ENCODE peak calls at places on chromosome 14, in seven cellular contexts. N, A, Q, J, Y, F and P are unnamed samples.

GRCh38 chr14:66508846-66509621 is 1.1 kb downstream of the GPHN start:
- DNase-seq in F (peak), Y (peak), Q (no peak), A (peak), J (peak), N (peak), P (peak)

GRCh38 chr14:78606111-78606510 is 435.9 kb downstream of the NRXN3 start:
- DNase-seq in N (peak), Y (no peak), A (no peak), J (no peak), F (no peak), Q (peak), P (peak)

GRCh38 chr14:70882771-70883492 is 24.3 kb upstream of the PCNX1 start:
- DNase-seq in Y (no peak), J (no peak), A (no peak), Q (peak), F (no peak), N (peak), P (peak)

GRCh38 chr14:70002589-70003240 is 123.5 kb downstream of the SMOC1 start:
- DNase-seq in J (no peak), F (no peak), Y (no peak), Q (no peak), N (no peak), A (no peak), P (peak)

GRCh38 chr14:52974406-52974805 is 23.6 kb upstream of the FERMT2 start:
- DNase-seq in N (no peak), F (no peak), Q (no peak), J (no peak), A (no peak), Y (no peak), P (peak)

GRCh38 chr14:23931705-23932314 is 21.8 kb upstream of the DHRS4 start:
- DNase-seq in N (no peak), J (no peak), A (no peak), Q (no peak), F (no peak), Y (no peak), P (no peak)

GRCh38 chr14:99273724-99274345 is 1.8 kb upstream of the BCL11B start:
- DNase-seq in A (no peak), Q (no peak), Y (no peak), N (no peak), F (no peak), J (no peak), P (no peak)

GRCh38 chr14:54252072-54252730 is 144.6 kb upstream of the CDKN3 start:
- DNase-seq in J (no peak), F (peak), N (peak), Q (peak), A (no peak), Y (no peak), P (peak)

GRCh38 chr14:32620303-32620702 is 291.2 kb downstream of the AKAP6 start:
- DNase-seq in J (no peak), A (no peak), Q (peak), F (no peak), N (peak), Y (no peak), P (peak)

GRCh38 chr14:103284574-103285467 is 49.2 kb upstream of the EIF5 start:
- DNase-seq in F (peak), N (peak), Y (no peak), J (no peak), Q (peak), A (no peak), P (peak)

GRCh38 chr14:43539210-43539609 is 967.9 kb downstream of the FSCB start:
- DNase-seq in Y (peak), J (no peak), A (no peak), Q (no peak), F (peak), N (no peak), P (peak)

GRCh38 chr14:69441948-69442347 is 42.6 kb upstream of the PLEKHD1 start:
- DNase-seq in A (no peak), Q (no peak), F (no peak), N (peak), Y (no peak), J (no peak), P (peak)

GRCh38 chr14:55767291-55767690 is 187.3 kb downstream of the KTN1 start:
- DNase-seq in Y (no peak), J (no peak), A (no peak), F (no peak), Q (no peak), N (no peak), P (peak)

GRCh38 chr14:55760801-55761200 is 180.8 kb downstream of the KTN1 start:
- DNase-seq in N (no peak), Q (no peak), A (no peak), J (no peak), F (no peak), Y (no peak), P (no peak)

GRCh38 chr14:55764784-55765183 is 184.8 kb downstream of the KTN1 start:
- DNase-seq in J (no peak), N (no peak), Y (no peak), A (no peak), F (no peak), Q (no peak), P (no peak)

GRCh38 chr14:55762595-55763232 is 182.7 kb downstream of the KTN1 start:
- DNase-seq in F (no peak), J (no peak), A (no peak), Y (no peak), N (no peak), Q (no peak), P (no peak)

DNA sequence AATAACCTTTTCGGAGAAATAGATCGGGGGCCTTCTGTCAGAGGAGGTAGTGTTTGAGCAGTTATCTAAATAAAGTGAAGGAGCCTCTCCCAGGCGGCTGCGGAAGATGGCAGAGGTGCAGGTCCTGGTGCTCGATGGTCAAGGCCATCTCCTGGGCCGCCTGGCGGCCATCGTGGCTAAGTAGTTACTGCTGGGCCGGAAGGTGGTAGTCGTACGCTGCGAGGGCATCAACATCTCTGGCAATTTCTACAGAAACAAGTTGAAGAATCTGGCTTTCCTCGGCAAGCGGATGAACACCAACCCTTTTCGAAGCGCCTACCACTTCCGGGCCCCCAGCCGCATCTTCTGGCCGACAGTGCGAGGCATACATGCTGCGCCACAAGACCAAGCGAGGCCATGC is 186.1 kb downstream of the KTN1 start:
- DNase-seq in A (no peak), F (no peak), N (no peak), J (no peak), Y (no peak), Q (no peak), P (no peak)
- TF ChIP-seq CTCF in A (no peak), F (no peak), N (no peak), J (no peak), Y (no peak), Q (no peak), P (no peak)

DNA sequence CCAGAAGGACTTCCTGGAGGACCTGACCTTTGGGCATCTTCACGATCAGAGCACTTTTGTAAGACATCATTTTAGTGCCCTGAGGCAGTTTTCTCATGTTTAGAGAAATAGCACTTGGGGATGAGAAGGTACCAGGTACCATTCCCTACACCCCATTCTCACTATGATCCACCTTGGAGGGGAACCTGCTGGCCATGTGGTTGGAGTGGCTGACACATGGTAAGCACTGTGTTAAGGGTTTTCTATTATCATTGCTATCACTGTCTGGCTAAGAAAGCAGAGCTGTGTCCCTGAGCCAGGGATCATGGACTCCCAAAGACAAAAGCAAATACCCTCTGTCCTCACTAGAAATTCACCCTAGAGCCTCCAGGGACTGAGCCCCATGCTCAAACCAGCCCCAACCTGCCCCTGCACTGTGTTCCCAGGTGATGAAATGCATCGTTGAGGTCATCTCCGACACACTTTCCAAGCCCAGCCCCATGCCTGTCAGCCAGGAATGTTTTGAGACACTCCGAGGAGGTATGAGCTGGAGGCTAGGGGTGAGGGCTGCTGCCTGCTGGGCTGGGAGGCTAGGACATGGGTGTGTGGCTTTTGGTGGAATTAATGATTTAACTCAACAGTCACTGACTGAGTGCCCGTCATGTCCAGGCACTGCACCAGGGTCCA is 3.4 kb downstream of the CHGA start:
- DNase-seq in A (no peak), Y (no peak), F (no peak), N (no peak), Q (no peak), J (no peak), P (no peak)
- TF ChIP-seq CTCF in A (no peak), Y (no peak), F (no peak), N (no peak), Q (no peak), J (no peak), P (no peak)

GRCh38 chr14:105021656-105022275 is 883 bp upstream of the CDCA4 start:
- DNase-seq in F (peak), Q (no peak), Y (peak), N (peak), J (peak), A (peak), P (peak)
- TF ChIP-seq CTCF in F (no peak), Q (no peak), Y (peak), N (no peak), J (no peak), A (no peak), P (peak)

GRCh38 chr14:29222671-29223268 is 456.2 kb downstream of the FOXG1 start:
- DNase-seq in Y (no peak), J (no peak), F (peak), A (no peak), Q (peak), N (peak), P (peak)
- TF ChIP-seq CTCF in Y (peak), J (no peak), F (peak), A (peak), Q (peak), N (peak), P (peak)

GRCh38 chr14:61568572-61569011 is 126.7 kb upstream of the HIF1A start:
- DNase-seq in F (no peak), Y (peak), Q (no peak), J (peak), A (no peak), N (no peak), P (no peak)
- TF ChIP-seq CTCF in F (no peak), Y (peak), Q (no peak), J (no peak), A (peak), N (no peak), P (no peak)

GRCh38 chr14:73239463-73240241 is 2.3 kb downstream of the PAPLN start:
- DNase-seq in Y (peak), J (no peak), A (no peak), N (peak), F (no peak), Q (peak), P (peak)
- TF ChIP-seq CTCF in Y (no peak), J (no peak), A (no peak), N (no peak), F (no peak), Q (no peak), P (no peak)

GRCh38 chr14:100285913-100286400 is 20.3 kb downstream of the SLC25A29 start:
- DNase-seq in F (no peak), J (no peak), Y (no peak), A (no peak), Q (no peak), N (no peak), P (no peak)
- TF ChIP-seq CTCF in F (no peak), J (peak), Y (no peak), A (no peak), Q (no peak), N (no peak), P (no peak)

DNA sequence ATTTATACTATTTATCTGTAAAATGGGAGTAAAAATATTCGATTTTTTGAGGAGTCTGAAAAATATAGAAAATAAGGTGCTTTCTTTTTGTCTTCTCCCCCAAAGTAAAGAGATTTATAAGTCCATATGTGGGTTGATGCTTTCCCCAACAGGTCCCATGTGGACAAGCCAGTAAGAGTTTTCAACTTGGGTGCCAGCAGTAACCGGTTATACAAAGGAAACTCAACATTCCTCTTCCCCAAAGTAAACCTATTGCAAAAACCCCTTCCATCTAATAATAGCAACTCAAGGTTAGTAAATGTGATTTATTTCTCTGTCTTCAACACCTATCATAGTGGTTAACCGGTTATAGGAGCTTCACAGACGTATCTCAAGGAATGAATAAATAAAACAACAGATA is 1206.9 kb upstream of the SEL1L start:
- DNase-seq in J (no peak), F (no peak), A (no peak), N (no peak), Y (no peak), Q (no peak), P (no peak)
- TF ChIP-seq CTCF in J (no peak), F (no peak), A (no peak), N (no peak), Y (no peak), Q (no peak), P (no peak)

DNA sequence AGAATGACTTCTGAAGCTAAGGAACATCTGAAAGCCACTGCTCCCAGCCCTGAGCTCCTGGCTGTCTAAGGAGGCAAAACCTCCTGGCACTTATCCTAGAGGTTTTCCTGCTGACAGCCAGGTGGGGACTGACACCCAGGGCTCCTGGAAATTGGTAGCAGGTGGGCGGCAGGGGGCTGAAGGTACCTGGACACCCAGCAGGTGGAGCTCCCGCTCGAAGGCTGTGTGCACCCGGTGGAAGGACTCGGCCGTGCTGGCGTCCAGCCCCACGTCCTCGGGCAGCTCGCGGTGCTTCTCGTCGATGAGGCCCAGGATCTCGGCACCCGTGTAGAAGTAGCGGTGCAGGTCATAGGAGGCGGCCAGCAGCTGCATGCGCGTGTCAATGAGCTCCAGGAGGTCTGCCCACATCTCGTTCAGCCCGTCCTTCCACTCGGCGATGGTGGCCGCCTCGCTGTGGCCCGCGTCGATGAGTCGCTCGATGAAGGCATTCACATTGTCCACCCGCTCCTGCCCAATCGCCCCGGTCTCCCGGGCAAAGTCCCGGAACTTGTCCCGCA is 68.2 kb downstream of the PLEKHG3 start:
- DNase-seq in J (no peak), Q (no peak), F (no peak), Y (no peak), N (no peak), A (no peak), P (no peak)
- TF ChIP-seq CTCF in J (no peak), Q (no peak), F (no peak), Y (peak), N (no peak), A (no peak), P (peak)